ENCODE peak calls at places on chromosome 14, in nine cellular contexts. T is endodermal cell; W is lung microvascular endothelial cell; Y is HT1080; M is kidney tubule cell; Q is PC-3; J is Kasumi-1; F is stimulated activated CD4-positive, alpha-beta T cell treated with anti-CD3 and anti-CD28 coated beads, Interleukin-15, amount 100 ng/mL, for 1 hour; I is effector CD4-positive, alpha-beta T cell. K is an unnamed sample.

GRCh38 chr14:100342195-100342594 is 19.1 kb downstream of the SLC25A47 start:
- DNase-seq in T (no peak), W (no peak), Y (no peak), M (no peak), Q (no peak), J (no peak), F (no peak), I (no peak), K (no peak)

GRCh38 chr14:81062816-81063215 is 107.4 kb downstream of the TSHR start:
- DNase-seq in T (peak), W (no peak), Y (peak), M (peak), Q (peak), J (peak), F (no peak), I (no peak), K (peak)

GRCh38 chr14:76958975-76959710 is 69.4 kb downstream of the IRF2BPL start:
- DNase-seq in T (no peak), W (peak), Y (peak), M (peak), Q (peak), J (no peak), F (no peak), I (no peak), K (peak)

GRCh38 chr14:75577724-75578098 is 709 bp upstream of the FLVCR2 start:
- DNase-seq in T (peak), W (peak), Y (peak), M (peak), Q (peak), J (peak), F (peak), I (peak), K (peak)

GRCh38 chr14:63438065-63438757 is 105.0 kb downstream of the PPP2R5E start:
- DNase-seq in T (no peak), W (peak), Y (peak), M (peak), Q (peak), J (peak), F (no peak), I (no peak), K (peak)

GRCh38 chr14:76486251-76486743 is 110.4 kb downstream of the ESRRB start:
- DNase-seq in T (no peak), W (no peak), Y (no peak), M (no peak), Q (no peak), J (no peak), F (no peak), I (no peak), K (no peak)

GRCh38 chr14:20998674-20999366 is at the start of gene SLC39A2:
- DNase-seq in T (peak), W (no peak), Y (peak), M (peak), Q (peak), J (no peak), F (no peak), I (no peak), K (peak)

GRCh38 chr14:67411820-67412421 is at the start of gene PLEK2:
- DNase-seq in T (no peak), W (peak), Y (no peak), M (peak), Q (peak), J (no peak), F (peak), I (peak), K (peak)

GRCh38 chr14:105287249-105288102 is 13.3 kb downstream of the BRF1 start:
- DNase-seq in T (peak), W (no peak), Y (no peak), M (no peak), Q (no peak), J (no peak), F (no peak), I (no peak), K (no peak)

GRCh38 chr14:69375182-69375581 is 22.9 kb downstream of the ERH start:
- DNase-seq in T (no peak), W (no peak), Y (no peak), M (no peak), Q (no peak), J (no peak), F (no peak), I (no peak), K (no peak)

GRCh38 chr14:65492277-65492676 is 79.7 kb downstream of the FUT8 start:
- DNase-seq in T (no peak), W (no peak), Y (no peak), M (no peak), Q (no peak), J (peak), F (no peak), I (no peak), K (no peak)

GRCh38 chr14:55329999-55330710 is 58.9 kb downstream of the FBXO34 start:
- DNase-seq in T (no peak), W (no peak), Y (peak), M (peak), Q (peak), J (no peak), F (no peak), I (no peak), K (peak)

GRCh38 chr14:50363734-50364113 is 33.0 kb downstream of the CDKL1 start:
- DNase-seq in T (no peak), W (peak), Y (peak), M (peak), Q (no peak), J (peak), F (no peak), I (peak), K (no peak)

GRCh38 chr14:65267856-65268255 is 144.7 kb upstream of the FUT8 start:
- DNase-seq in T (no peak), W (no peak), Y (no peak), M (no peak), Q (no peak), J (no peak), F (no peak), I (no peak), K (no peak)

GRCh38 chr14:33512201-33512600 is 438.7 kb downstream of the EGLN3 start:
- DNase-seq in T (no peak), W (peak), Y (peak), M (no peak), Q (no peak), J (no peak), F (no peak), I (no peak), K (peak)

GRCh38 chr14:51430600-51430999 is 190.6 kb downstream of the TMX1 start:
- DNase-seq in T (no peak), W (no peak), Y (no peak), M (no peak), Q (no peak), J (no peak), F (no peak), I (no peak), K (no peak)

K was measured in mammary epithelial cell.